ENCODE peak calls at places on chromosomes 2 and 18, in seven cellular contexts. F is upper lobe of left lung, T is adrenal gland, Z is transverse colon, M is lower leg skin, P is Peyer's patch, O is endothelial cell of umbilical vein. Y is an unnamed sample.

GRCh38 chr2:178223806-178224205 is 29.5 kb downstream of the OSBPL6 start:
- DNase-seq in F (no peak), T (no peak), Z (no peak), M (no peak), P (no peak), O (no peak), Y (no peak)

GRCh38 chr2:178397002-178397605 is 53.9 kb downstream of the PRKRA start:
- DNase-seq in F (no peak), T (no peak), Z (no peak), M (no peak), P (no peak), O (peak), Y (peak)

GRCh38 chr18:8197510-8197909 is 411.7 kb upstream of the RAB12 start:
- DNase-seq in F (no peak), T (no peak), Z (no peak), M (no peak), P (no peak), O (no peak), Y (no peak)

GRCh38 chr2:101036562-101036961 is 34.5 kb downstream of the RPL31 start:
- DNase-seq in F (no peak), T (no peak), Z (no peak), M (no peak), P (no peak), O (peak), Y (no peak)

GRCh38 chr2:226227341-226227740 is 572.3 kb downstream of the IRS1 start:
- DNase-seq in F (no peak), T (no peak), Z (no peak), M (no peak), P (no peak), O (no peak), Y (no peak)

GRCh38 chr18:32386466-32386865 is 84.2 kb downstream of the GAREM1 start:
- DNase-seq in F (no peak), T (no peak), Z (no peak), M (no peak), P (no peak), O (no peak), Y (no peak)

GRCh38 chr2:231469568-231469920 is 5.3 kb upstream of the NCL start:
- DNase-seq in F (no peak), T (no peak), Z (no peak), M (no peak), P (no peak), O (no peak), Y (no peak)

GRCh38 chr18:46917808-46918600 is 602 bp downstream of the KATNAL2 start:
- DNase-seq in F (no peak), T (peak), Z (peak), M (peak), P (peak), O (no peak), Y (no peak)

DNA sequence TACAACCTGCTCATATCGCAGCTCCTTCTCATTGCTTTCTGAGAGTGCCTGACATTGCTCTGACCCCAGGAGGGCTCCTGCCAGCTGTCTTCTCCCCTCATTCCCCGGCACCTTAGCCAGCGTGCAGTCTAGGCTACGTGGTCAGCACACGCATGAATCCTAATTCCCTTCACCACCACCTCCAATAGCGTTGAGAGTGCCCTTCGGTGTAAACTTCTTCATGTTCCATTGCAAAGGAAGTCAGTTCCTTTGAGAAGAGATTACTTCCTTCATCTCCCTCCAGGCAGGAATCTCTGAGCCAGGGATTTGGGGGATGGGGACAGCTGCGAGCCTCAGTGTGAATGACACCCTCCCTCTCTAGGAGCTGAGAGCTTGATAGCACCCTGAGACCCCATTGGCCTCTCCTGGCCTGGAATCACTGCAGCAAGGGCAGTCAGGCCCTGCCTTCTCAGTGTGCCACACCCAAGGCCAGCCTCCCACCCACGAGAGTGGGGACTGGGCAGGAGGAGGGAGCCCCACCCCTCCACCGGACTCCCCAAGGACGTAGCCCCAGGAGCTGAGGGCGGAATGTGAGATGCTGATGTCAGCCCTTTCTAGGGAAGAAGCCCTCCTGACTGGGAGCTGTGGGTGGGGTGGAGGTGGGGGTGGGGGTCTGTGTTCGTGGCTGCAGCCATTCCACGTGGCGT is 53.4 kb downstream of the SLC66A2 start:
- DNase-seq in F (no peak), T (no peak), Z (peak), M (no peak), P (no peak), O (no peak), Y (no peak)
- TF ChIP-seq POLR2A in F (no peak), T (no peak), Z (no peak), M (no peak), P (no peak), O (no peak), Y (no peak)

DNA sequence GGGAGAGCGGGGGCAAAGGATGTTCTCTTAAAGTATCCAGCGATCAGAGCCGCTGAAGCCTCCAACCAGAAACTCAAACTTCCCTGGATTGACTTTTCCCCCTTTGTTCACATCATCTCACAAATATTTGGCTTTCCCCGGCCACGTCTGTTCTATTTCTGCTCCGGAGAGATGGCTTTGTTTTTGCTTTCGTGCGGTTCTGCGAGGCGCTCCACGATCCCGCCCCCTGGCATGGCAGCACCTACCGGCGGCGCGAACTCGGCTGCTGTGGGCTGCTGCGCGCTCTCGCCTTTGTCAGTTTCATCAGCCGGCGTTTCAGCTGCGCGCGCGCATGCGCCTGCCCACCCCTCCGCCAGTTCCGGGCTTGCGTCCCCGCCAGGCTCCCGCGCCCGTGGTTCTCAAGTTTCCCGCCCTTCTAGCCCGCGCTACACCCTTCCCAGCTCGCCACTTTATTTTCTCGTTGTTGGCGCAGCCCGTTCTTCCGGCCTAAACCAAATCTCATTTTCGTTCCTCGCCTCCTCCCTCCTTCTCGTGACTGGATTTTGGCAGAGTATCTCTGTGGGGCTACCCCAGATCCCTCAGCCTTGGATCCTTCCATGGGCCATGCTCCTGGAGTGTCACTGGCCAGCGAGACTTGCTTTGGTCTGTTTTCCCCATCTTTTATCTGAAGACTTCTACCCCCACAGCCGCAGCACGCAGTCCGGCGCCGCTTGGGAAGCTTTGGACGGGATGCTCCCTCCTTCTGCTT is 98.0 kb downstream of the INSIG2 start:
- DNase-seq in F (peak), T (peak), Z (peak), M (peak), P (peak), O (peak), Y (peak)
- TF ChIP-seq POLR2A in F (no peak), T (peak), Z (peak), M (no peak), P (peak), O (peak), Y (peak)

DNA sequence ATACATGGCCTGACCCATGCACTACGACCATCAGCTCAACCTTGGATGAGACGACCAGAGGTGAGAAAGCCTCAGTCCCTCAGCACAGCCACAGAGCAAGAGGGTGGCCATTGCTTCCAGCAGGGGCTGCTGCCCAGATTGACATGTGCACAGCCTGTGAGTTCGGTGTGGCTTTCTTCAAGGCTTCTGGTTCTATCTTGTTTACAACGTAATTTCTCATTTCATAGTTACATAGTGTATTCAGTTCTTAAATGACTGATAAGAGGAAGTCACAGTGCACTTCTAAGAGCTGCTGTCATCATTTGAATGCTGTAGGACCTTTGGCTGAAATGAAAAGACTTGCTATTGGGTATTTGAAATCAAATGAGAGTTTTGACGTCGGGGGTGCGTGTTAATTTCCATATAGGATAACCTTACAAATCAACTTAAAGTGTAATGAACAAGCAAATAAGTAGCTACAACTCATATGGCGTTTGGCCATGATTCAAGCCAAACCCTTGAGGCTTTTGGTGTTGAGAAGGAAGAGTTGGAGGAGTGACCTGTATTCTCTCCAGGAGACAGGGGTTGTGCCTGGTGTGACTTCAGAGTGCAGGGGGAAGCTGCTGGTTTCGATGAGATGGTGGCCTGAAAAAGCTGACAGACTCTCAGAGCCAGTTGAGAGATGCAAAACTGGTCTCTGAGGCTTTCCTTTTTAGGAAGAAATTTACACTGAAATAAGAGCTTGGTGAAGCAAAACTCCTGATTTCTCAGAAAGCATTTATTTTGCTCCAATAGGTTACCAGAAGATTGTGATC is 51.0 kb downstream of the TSHZ1 start:
- DNase-seq in F (no peak), T (no peak), Z (no peak), M (no peak), P (no peak), O (no peak), Y (no peak)
- TF ChIP-seq POLR2A in F (no peak), T (no peak), Z (no peak), M (no peak), P (no peak), O (no peak), Y (no peak)

GRCh38 chr18:79935098-79935480 is 16.4 kb downstream of the SLC66A2 start:
- DNase-seq in F (peak), T (peak), Z (peak), M (no peak), P (peak), O (no peak), Y (no peak)

GRCh38 chr18:79935499-79935898 is 16.0 kb downstream of the SLC66A2 start:
- DNase-seq in F (peak), T (peak), Z (peak), M (no peak), P (peak), O (no peak), Y (no peak)

GRCh38 chr18:79937103-79937860 is 14.2 kb downstream of the SLC66A2 start:
- DNase-seq in F (peak), T (peak), Z (peak), M (no peak), P (peak), O (no peak), Y (no peak)

GRCh38 chr18:79935925-79936324 is 15.5 kb downstream of the SLC66A2 start:
- DNase-seq in F (peak), T (peak), Z (peak), M (no peak), P (peak), O (no peak), Y (no peak)

GRCh38 chr18:79936641-79937040 is 14.8 kb downstream of the SLC66A2 start:
- DNase-seq in F (peak), T (peak), Z (peak), M (no peak), P (peak), O (no peak), Y (no peak)
- TF ChIP-seq POLR2A in F (no peak), T (no peak), Z (no peak), M (no peak), P (no peak), O (no peak), Y (no peak)

DNA sequence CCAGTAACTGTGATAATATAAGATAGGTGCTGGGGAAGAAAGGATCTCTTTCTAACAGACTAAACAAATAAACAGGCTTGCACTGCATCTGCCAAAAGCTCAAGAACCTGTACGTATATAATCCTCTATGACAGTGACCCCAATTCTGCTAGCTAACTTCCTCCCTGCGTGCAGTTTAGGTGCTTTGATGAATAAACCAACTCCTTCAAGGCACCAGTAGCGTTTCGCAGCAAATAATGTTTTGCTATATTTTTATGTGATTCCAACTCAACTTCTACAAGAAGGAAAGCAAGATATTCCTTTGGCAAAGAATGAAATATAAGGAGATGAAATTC is 135.5 kb upstream of the CHAC2 start:
- DNase-seq in F (no peak), T (no peak), Z (no peak), M (no peak), P (no peak), O (no peak), Y (no peak)
- TF ChIP-seq POLR2A in F (no peak), T (no peak), Z (no peak), M (no peak), P (no peak), O (no peak), Y (no peak)

Y was measured in H54.